ENCODE peak calls at places on chromosomes 13 and 19, in six cellular contexts. D, I, F, B, R and N are unnamed samples.

GRCh38 chr19:15454371-15454800 is 4.6 kb upstream of the WIZ start:
- DNase-seq in R (no peak), D (no peak), F (no peak), I (no peak), B (no peak), N (no peak)

GRCh38 chr13:101341464-101341863 is 74.8 kb downstream of the NALCN start:
- DNase-seq in R (no peak), B (no peak), F (no peak), I (no peak), D (no peak), N (no peak)

GRCh38 chr19:1273263-1274041 is 1.9 kb upstream of the FAM174C start:
- DNase-seq in I (no peak), D (no peak), F (no peak), B (no peak), R (no peak), N (no peak)

GRCh38 chr19:3652422-3652821 is 25.8 kb upstream of the CACTIN start:
- DNase-seq in R (no peak), I (no peak), D (no peak), F (no peak), B (no peak), N (no peak)

GRCh38 chr19:54114340-54114826 is 1.1 kb downstream of the TFPT start:
- DNase-seq in B (no peak), F (no peak), R (no peak), I (no peak), D (no peak), N (no peak)

GRCh38 chr13:110559429-110559943 is 2.0 kb downstream of the RAB20 start:
- DNase-seq in I (no peak), B (no peak), F (peak; percentile 26), R (peak; percentile 79), D (peak; percentile 48), N (no peak)

GRCh38 chr19:29271341-29271740 is 58.4 kb upstream of the UQCRFS1 start:
- DNase-seq in B (no peak), I (no peak), D (no peak), R (no peak), F (no peak), N (no peak)

GRCh38 chr19:41537789-41538188 is 38.2 kb upstream of the CEACAM21 start:
- DNase-seq in D (peak; percentile 10), F (peak; percentile 7), I (no peak), B (no peak), R (no peak), N (no peak)

GRCh38 chr19:23525265-23525862 is 130.1 kb upstream of the ZNF91 start:
- DNase-seq in B (no peak), D (no peak), I (no peak), R (no peak), F (no peak), N (no peak)

GRCh38 chr13:33112745-33113144 is 96.5 kb downstream of the KL start:
- DNase-seq in B (no peak), I (no peak), F (no peak), D (no peak), R (no peak), N (no peak)

GRCh38 chr19:47110521-47111080 is 3.0 kb downstream of the ZC3H4 start:
- DNase-seq in I (no peak), B (no peak), R (no peak), D (no peak), F (peak; percentile 24), N (no peak)

GRCh38 chr13:21139374-21139773 is 37.0 kb downstream of the SKA3 start:
- DNase-seq in D (no peak), R (no peak), F (no peak), B (no peak), I (no peak), N (no peak)

GRCh38 chr13:30224732-30225131 is 82.6 kb downstream of the KATNAL1 start:
- DNase-seq in F (peak; percentile 66), R (no peak), I (no peak), D (peak; percentile 3), B (no peak), N (no peak)

GRCh38 chr19:56156768-56157167 is 15.7 kb downstream of the ZNF444 start:
- DNase-seq in R (no peak), B (no peak), I (no peak), F (no peak), D (no peak), N (no peak)

GRCh38 chr13:32318072-32318471 is 2.8 kb downstream of the BRCA2 start:
- DNase-seq in F (no peak), R (no peak), B (no peak), D (no peak), I (no peak), N (no peak)

GRCh38 chr13:54367639-54368271 is 1339.1 kb downstream of the OLFM4 start:
- DNase-seq in R (no peak), D (no peak), F (no peak), B (no peak), I (no peak), N (no peak)

GRCh38 chr13:55199132-55199531 is 1941.6 kb upstream of the PRR20A start:
- DNase-seq in R (no peak), B (no peak), F (no peak), D (no peak), I (no peak), N (no peak)